ENCODE peak calls at places on chromosomes 6 and 20, in five cellular contexts. Z is astrocyte of the spinal cord; H is stimulated activated CD4-positive, alpha-beta T cell treated with anti-CD3 and anti-CD28 coated beads, Interleukin-4, amount 100 ng/mL, for 48 hours; A is amygdala; U is right lobe of liver. M is an unnamed sample.
A peak's percentile ranks its signal among the peaks of the same experiment; 100 is the strongest.

GRCh38 chr6:71533939-71534379 is 245.3 kb downstream of the OGFRL1 start:
- DNase-seq in Z (peak; percentile 30), H (no peak), A (no peak), U (no peak), M (peak; percentile 30)

GRCh38 chr6:44471271-44471981 is 83.9 kb downstream of the CDC5L start:
- DNase-seq in Z (no peak), H (no peak), A (no peak), U (no peak), M (no peak)

GRCh38 chr6:139472341-139473038 is 98.0 kb upstream of the CITED2 start:
- DNase-seq in Z (peak; percentile 37), H (no peak), A (no peak), U (no peak), M (peak; percentile 28)

GRCh38 chr6:46175446-46175845 is 4.7 kb upstream of the ENPP5 start:
- DNase-seq in Z (no peak), H (no peak), A (no peak), U (no peak), M (no peak)

GRCh38 chr20:62220666-62221568 is 839 bp upstream of the HRH3 start:
- DNase-seq in Z (no peak), H (no peak), A (no peak), U (no peak), M (no peak)

GRCh38 chr6:13249817-13250216 is 78.5 kb downstream of the TBC1D7 start:
- DNase-seq in Z (no peak), H (no peak), A (no peak), U (no peak), M (no peak)

GRCh38 chr6:46199387-46199786 is 28.6 kb upstream of the ENPP5 start:
- DNase-seq in Z (peak; percentile 19), H (no peak), A (no peak), U (no peak), M (peak; percentile 78)

GRCh38 chr6:142561511-142562265 is 259.9 kb downstream of the ADGRG6 start:
- DNase-seq in Z (no peak), H (no peak), A (no peak), U (no peak), M (no peak)

GRCh38 chr6:147017153-147017552 is 187.1 kb upstream of the STXBP5 start:
- DNase-seq in Z (no peak), H (no peak), A (no peak), U (no peak), M (no peak)

GRCh38 chr20:50286609-50287008 is 96.0 kb downstream of the CEBPB start:
- DNase-seq in Z (peak; percentile 79), H (no peak), A (no peak), U (peak; percentile 23), M (peak; percentile 48)

GRCh38 chr6:129686941-129687627 is 22.9 kb downstream of the ARHGAP18 start:
- DNase-seq in Z (peak; percentile 53), H (peak; percentile 33), A (no peak), U (no peak), M (no peak)